ENCODE peak calls at places on chromosomes 7 and 10, in seven cellular contexts. A is heart left ventricle, Y is AG09309, D is GM20000, U is left ventricle myocardium inferior, R is testis, T is BE2C. H is an unnamed sample.

GRCh38 chr7:31696270-31696669 is 9.3 kb downstream of the PPP1R17 start:
- DNase-seq in A (no peak), Y (no peak), D (no peak), U (no peak), R (no peak), T (no peak), H (no peak)

GRCh38 chr7:113301141-113301540 is 182.8 kb upstream of the SMIM30 start:
- DNase-seq in A (no peak), Y (no peak), D (no peak), U (no peak), R (no peak), T (no peak), H (no peak)

GRCh38 chr7:140342732-140343514 is 55.4 kb downstream of the SLC37A3 start:
- DNase-seq in A (no peak), Y (no peak), D (no peak), U (peak), R (peak), T (peak), H (no peak)

GRCh38 chr10:15210521-15210920 is 42.0 kb upstream of the NMT2 start:
- DNase-seq in A (no peak), Y (no peak), D (no peak), U (no peak), R (no peak), T (no peak), H (no peak)

GRCh38 chr7:45181991-45182855 is 24.6 kb downstream of the RAMP3 start:
- DNase-seq in A (no peak), Y (no peak), D (no peak), U (no peak), R (no peak), T (no peak), H (peak)

GRCh38 chr10:21238044-21238443 is 287.4 kb downstream of the SKIDA1 start:
- DNase-seq in A (no peak), Y (no peak), D (no peak), U (no peak), R (no peak), T (no peak), H (no peak)

GRCh38 chr7:74083117-74083876 is at the start of gene LIMK1:
- DNase-seq in A (peak), Y (no peak), D (peak), U (peak), R (peak), T (peak), H (peak)

GRCh38 chr7:90723233-90723632 is 127.1 kb downstream of the CDK14 start:
- DNase-seq in A (no peak), Y (no peak), D (no peak), U (no peak), R (no peak), T (no peak), H (no peak)

GRCh38 chr10:125101581-125101980 is 58.8 kb downstream of the CTBP2 start:
- DNase-seq in A (no peak), Y (no peak), D (no peak), U (no peak), R (no peak), T (no peak), H (no peak)
- TF ChIP-seq CTCF in A (no peak), Y (no peak), D (no peak), U (no peak), R (no peak), T (no peak), H (no peak)

DNA sequence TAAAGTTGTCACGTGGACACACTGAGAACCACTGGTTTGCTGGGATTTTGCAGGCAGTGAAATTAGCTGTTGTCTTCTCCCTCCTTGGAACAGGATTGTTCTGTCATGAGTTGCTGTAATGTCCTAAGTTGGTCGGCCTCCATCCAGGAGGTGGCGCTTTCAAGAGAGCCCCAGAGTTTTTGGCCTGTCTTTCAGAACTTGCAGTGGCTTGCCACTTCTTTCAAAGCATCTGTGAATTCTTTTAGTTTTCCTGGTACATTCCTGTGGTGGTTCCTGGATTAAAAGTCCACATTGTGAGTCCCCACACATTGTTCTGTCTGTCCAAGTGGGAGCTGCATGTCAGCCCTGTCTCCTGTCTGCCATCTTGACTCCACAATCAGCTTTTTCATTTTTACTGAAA is 133.8 kb downstream of the PON1 start:
- DNase-seq in A (no peak), Y (no peak), D (no peak), U (no peak), R (no peak), T (no peak), H (no peak)
- TF ChIP-seq CTCF in A (no peak), Y (peak), D (no peak), U (no peak), R (no peak), T (peak), H (no peak)

GRCh38 chr7:150388306-150388705 is 9.2 kb downstream of the ZNF775 start:
- DNase-seq in A (peak), Y (no peak), D (no peak), U (no peak), R (no peak), T (no peak), H (no peak)

GRCh38 chr7:150390206-150390605 is 11.1 kb downstream of the ZNF775 start:
- DNase-seq in A (peak), Y (no peak), D (no peak), U (no peak), R (no peak), T (no peak), H (no peak)

GRCh38 chr7:150389532-150389816 is 10.3 kb downstream of the ZNF775 start:
- DNase-seq in A (no peak), Y (no peak), D (no peak), U (no peak), R (no peak), T (no peak), H (no peak)

GRCh38 chr7:150385240-150385830 is 6.2 kb downstream of the ZNF775 start:
- DNase-seq in A (peak), Y (no peak), D (no peak), U (no peak), R (no peak), T (no peak), H (no peak)

GRCh38 chr7:150388709-150389531 is 9.8 kb downstream of the ZNF775 start:
- DNase-seq in A (peak), Y (no peak), D (no peak), U (peak), R (peak), T (peak), H (no peak)
- TF ChIP-seq CTCF in A (peak), Y (peak), D (no peak), U (peak), R (peak), T (peak), H (peak)

GRCh38 chr7:43953071-43953470 is 26.8 kb downstream of the UBE2D4 start:
- DNase-seq in A (no peak), Y (no peak), D (no peak), U (no peak), R (no peak), T (no peak), H (no peak)

GRCh38 chr7:43952028-43952427 is 25.8 kb downstream of the UBE2D4 start:
- DNase-seq in A (no peak), Y (no peak), D (no peak), U (no peak), R (peak), T (no peak), H (no peak)

GRCh38 chr7:43956022-43956421 is 29.8 kb downstream of the UBE2D4 start:
- DNase-seq in A (no peak), Y (no peak), D (no peak), U (no peak), R (no peak), T (no peak), H (no peak)

GRCh38 chr7:43954524-43955228 is 28.4 kb downstream of the UBE2D4 start:
- DNase-seq in A (no peak), Y (peak), D (peak), U (no peak), R (peak), T (peak), H (no peak)
- TF ChIP-seq CTCF in A (peak), Y (peak), D (peak), U (peak), R (no peak), T (peak), H (peak)

DNA sequence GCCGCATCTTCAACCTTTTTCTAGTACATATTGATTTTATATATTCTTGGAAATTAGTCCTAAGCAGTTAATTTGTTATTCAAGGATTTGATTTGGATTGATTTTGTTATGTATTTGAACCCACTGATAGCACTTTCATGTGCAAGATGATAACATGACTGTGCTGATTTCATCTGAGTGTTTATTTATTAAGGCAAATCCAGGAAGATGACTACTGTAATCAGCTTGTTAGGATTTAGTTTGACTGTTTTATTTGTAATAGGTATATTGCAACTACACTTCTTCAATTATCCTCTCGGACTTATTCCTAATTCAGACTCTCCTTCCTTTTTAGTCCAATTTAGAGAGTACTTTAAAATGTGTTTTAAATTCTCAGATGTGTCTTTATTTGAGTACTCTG is 75.1 kb upstream of the PRKG1 start:
- DNase-seq in A (no peak), Y (no peak), D (no peak), U (no peak), R (no peak), T (no peak), H (no peak)
- TF ChIP-seq CTCF in A (no peak), Y (no peak), D (no peak), U (no peak), R (no peak), T (no peak), H (no peak)

GRCh38 chr10:18341063-18341462 is 200.8 kb downstream of the CACNB2 start:
- DNase-seq in A (no peak), Y (no peak), D (no peak), U (no peak), R (no peak), T (no peak), H (no peak)

GRCh38 chr10:18340496-18341051 is 200.3 kb downstream of the CACNB2 start:
- DNase-seq in A (no peak), Y (no peak), D (no peak), U (peak), R (peak), T (no peak), H (no peak)

GRCh38 chr10:18350340-18350739 is 210.1 kb downstream of the CACNB2 start:
- DNase-seq in A (no peak), Y (no peak), D (no peak), U (no peak), R (no peak), T (no peak), H (no peak)

GRCh38 chr10:18343573-18343972 is 203.3 kb downstream of the CACNB2 start:
- DNase-seq in A (no peak), Y (no peak), D (no peak), U (no peak), R (no peak), T (no peak), H (no peak)

GRCh38 chr10:18345308-18345707 is 205.1 kb downstream of the CACNB2 start:
- DNase-seq in A (no peak), Y (no peak), D (no peak), U (no peak), R (no peak), T (no peak), H (no peak)
- TF ChIP-seq CTCF in A (no peak), Y (no peak), D (no peak), U (no peak), R (no peak), T (no peak), H (no peak)

GRCh38 chr10:132443605-132443997 is 46.6 kb downstream of the PWWP2B start:
- DNase-seq in A (peak), Y (no peak), D (peak), U (no peak), R (no peak), T (no peak), H (no peak)
- TF ChIP-seq CTCF in A (peak), Y (peak), D (peak), U (peak), R (no peak), T (no peak), H (peak)